ENCODE peak calls at places on chromosomes 1 and 21, in four cellular contexts. H is GM23338, G is heart right ventricle, O is H9. I is an unnamed sample.

GRCh38 chr21:46610018-46610701 is 5.3 kb upstream of the S100B start:
- DNase-seq in H (no peak), G (no peak), O (no peak), I (no peak)

GRCh38 chr1:17089496-17089895 is 29.8 kb downstream of the PADI2 start:
- DNase-seq in H (no peak), G (no peak), O (no peak), I (no peak)

GRCh38 chr21:44625756-44626155 is 1.1 kb upstream of the KRTAP10-9 start:
- DNase-seq in H (no peak), G (no peak), O (no peak), I (no peak)

GRCh38 chr1:24909388-24909898 is 20.6 kb downstream of the RUNX3 start:
- DNase-seq in H (peak; percentile 95), G (peak; percentile 55), O (peak; percentile 93), I (no peak)

GRCh38 chr1:12342261-12343003 is 112.6 kb downstream of the VPS13D start:
- DNase-seq in H (no peak), G (no peak), O (no peak), I (no peak)

GRCh38 chr1:109764561-109765482 is 1.1 kb upstream of the EPS8L3 start:
- DNase-seq in H (no peak), G (peak; percentile 9), O (no peak), I (no peak)

GRCh38 chr21:25557170-25557569 is 50.1 kb downstream of the MRPL39 start:
- DNase-seq in H (no peak), G (no peak), O (no peak), I (no peak)

GRCh38 chr1:67214420-67215174 is 48.3 kb downstream of the IL23R start:
- DNase-seq in H (peak; percentile 68), G (no peak), O (no peak), I (peak; percentile 79)

GRCh38 chr1:76511226-76511625 is 356.1 kb upstream of the ST6GALNAC5 start:
- DNase-seq in H (peak; percentile 77), G (no peak), O (peak; percentile 63), I (no peak)

GRCh38 chr1:185720633-185721272 is 13.4 kb upstream of the HMCN1 start:
- DNase-seq in H (peak; percentile 65), G (no peak), O (no peak), I (no peak)

GRCh38 chr1:88983791-88984552 is 8.5 kb downstream of the KYAT3 start:
- DNase-seq in H (peak; percentile 82), G (no peak), O (no peak), I (peak; percentile 48)

GRCh38 chr1:201399352-201400126 is 415 bp upstream of the LAD1 start:
- DNase-seq in H (peak; percentile 77), G (no peak), O (peak; percentile 74), I (no peak)

GRCh38 chr1:160993544-160993943 is 27.4 kb downstream of the F11R start:
- DNase-seq in H (no peak), G (no peak), O (no peak), I (no peak)

GRCh38 chr1:202235003-202235660 is 41.5 kb downstream of the LGR6 start:
- DNase-seq in H (no peak), G (no peak), O (no peak), I (no peak)

GRCh38 chr1:82269466-82269865 is 468.7 kb downstream of the ADGRL2 start:
- DNase-seq in H (no peak), G (no peak), O (no peak), I (no peak)

GRCh38 chr1:178536844-178537371 is 24.0 kb downstream of the TEX35 start:
- DNase-seq in H (no peak), G (peak; percentile 48), O (no peak), I (no peak)

GRCh38 chr21:31988492-31989285 is 115.9 kb downstream of the HUNK start:
- DNase-seq in H (no peak), G (no peak), O (no peak), I (no peak)

GRCh38 chr1:192959657-192960186 is 99.4 kb downstream of the UCHL5 start:
- DNase-seq in H (no peak), G (no peak), O (no peak), I (no peak)

GRCh38 chr1:160061376-160062100 is 8.4 kb downstream of the KCNJ10 start:
- DNase-seq in H (peak; percentile 77), G (no peak), O (peak; percentile 60), I (no peak)

GRCh38 chr1:17080881-17081280 is 27.0 kb upstream of the SDHB start:
- DNase-seq in H (no peak), G (no peak), O (no peak), I (no peak)

GRCh38 chr1:86714159-86714558 is 9.8 kb downstream of the SH3GLB1 start:
- DNase-seq in H (no peak), G (no peak), O (no peak), I (no peak)

GRCh38 chr1:82837261-82837660 is 1036.5 kb downstream of the ADGRL2 start:
- DNase-seq in H (no peak), G (no peak), O (no peak), I (no peak)

GRCh38 chr1:100362821-100363466 is 10.6 kb downstream of the CDC14A start:
- DNase-seq in H (peak; percentile 65), G (no peak), O (peak; percentile 58), I (peak; percentile 28)

GRCh38 chr21:27837933-27838332 is 871.0 kb upstream of the ADAMTS5 start:
- DNase-seq in H (no peak), G (no peak), O (no peak), I (no peak)

GRCh38 chr1:66478116-66478515 is 55.8 kb upstream of the SGIP1 start:
- DNase-seq in H (no peak), G (no peak), O (no peak), I (no peak)

GRCh38 chr1:244970236-244970652 is 105.9 kb upstream of the HNRNPU start:
- DNase-seq in H (peak; percentile 86), G (peak; percentile 85), O (peak; percentile 91), I (peak; percentile 76)

GRCh38 chr1:237981223-237981622 is 90.5 kb upstream of the ZP4 start:
- DNase-seq in H (no peak), G (no peak), O (no peak), I (no peak)

GRCh38 chr1:240091614-240092300 is at the start of gene FMN2:
- DNase-seq in H (peak; percentile 78), G (no peak), O (peak; percentile 75), I (peak; percentile 8)

GRCh38 chr1:16117369-16117768 is 38.5 kb downstream of the EPHA2 start:
- DNase-seq in H (no peak), G (no peak), O (no peak), I (no peak)

GRCh38 chr1:39124282-39124681 is 80.2 kb upstream of the MACF1 start:
- DNase-seq in H (no peak), G (no peak), O (no peak), I (no peak)

GRCh38 chr1:153422450-153423068 is 6.2 kb downstream of the S100A7A start:
- DNase-seq in H (peak; percentile 82), G (peak; percentile 61), O (peak; percentile 62), I (peak; percentile 78)

GRCh38 chr1:88763649-88764406 is 79.8 kb downstream of the PKN2 start:
- DNase-seq in H (no peak), G (no peak), O (no peak), I (no peak)

DNA sequence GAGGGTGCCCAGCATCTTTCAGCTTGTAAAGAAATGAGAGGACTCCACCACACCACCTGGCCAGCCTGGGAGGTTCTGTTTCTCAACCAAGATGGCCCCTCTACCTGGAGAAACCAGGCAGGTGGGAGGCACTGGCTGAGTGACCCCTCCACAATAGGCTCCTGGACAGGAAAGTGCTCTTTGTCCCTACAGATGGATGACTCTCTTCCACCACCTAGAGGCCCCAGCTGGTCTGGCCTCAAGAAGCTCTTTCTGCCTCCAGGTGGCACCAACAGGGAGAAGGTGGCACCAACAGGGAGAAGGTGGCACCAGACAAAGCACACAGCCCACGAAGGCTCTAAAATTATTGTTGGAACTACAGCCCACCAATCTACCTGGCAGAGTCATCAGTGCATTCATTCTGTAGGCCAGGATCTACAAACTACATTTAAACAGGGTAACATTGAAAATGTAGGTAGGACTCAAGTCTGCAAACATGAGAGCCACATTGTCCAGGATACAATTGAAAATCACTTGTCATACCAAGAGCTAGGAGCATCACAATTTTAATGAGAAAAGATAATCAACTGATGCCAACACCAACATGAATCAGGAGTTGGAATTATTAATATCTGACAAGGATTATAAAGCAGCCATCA is 14.4 kb downstream of the TMPRSS3 start:
- DNase-seq in H (peak; percentile 64), G (no peak), O (peak; percentile 76), I (peak; percentile 53)
- TF ChIP-seq CTCF in H (peak; percentile 84), G (no peak), O (peak; percentile 79), I (peak; percentile 70)

DNA sequence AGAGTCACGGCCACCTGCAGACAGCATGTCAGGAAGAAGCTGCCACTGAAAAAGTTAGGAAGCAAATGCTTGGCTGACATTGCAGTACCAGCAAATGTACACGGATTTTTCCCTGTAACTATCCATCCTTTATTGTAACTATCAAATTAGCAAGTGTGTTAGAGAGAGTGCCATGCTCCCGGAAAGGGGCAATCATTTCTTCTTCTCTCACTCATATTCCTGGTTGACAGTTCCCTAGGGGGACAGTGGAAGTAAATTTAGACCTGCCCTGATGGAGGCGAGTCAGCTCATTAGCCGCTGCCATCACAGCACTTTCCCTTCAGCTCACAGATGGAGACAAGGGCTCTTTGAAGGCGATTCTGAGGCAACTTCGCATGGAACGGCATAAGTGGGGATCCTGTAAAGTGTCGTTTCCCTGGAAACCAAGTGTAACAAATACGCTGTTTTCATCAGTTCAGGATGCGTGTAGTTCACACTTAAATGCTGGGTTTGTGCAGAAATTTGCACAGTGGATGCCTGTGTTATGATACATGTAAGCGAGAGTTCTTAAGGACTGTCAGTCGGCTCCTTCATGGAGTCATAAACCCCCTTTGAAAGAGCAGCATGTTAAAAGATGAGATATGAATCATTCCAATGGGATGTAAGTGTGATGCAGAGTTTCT is 114.5 kb upstream of the TMPRSS15 start:
- DNase-seq in H (no peak), G (no peak), O (no peak), I (no peak)
- TF ChIP-seq CTCF in H (no peak), G (no peak), O (no peak), I (no peak)

DNA sequence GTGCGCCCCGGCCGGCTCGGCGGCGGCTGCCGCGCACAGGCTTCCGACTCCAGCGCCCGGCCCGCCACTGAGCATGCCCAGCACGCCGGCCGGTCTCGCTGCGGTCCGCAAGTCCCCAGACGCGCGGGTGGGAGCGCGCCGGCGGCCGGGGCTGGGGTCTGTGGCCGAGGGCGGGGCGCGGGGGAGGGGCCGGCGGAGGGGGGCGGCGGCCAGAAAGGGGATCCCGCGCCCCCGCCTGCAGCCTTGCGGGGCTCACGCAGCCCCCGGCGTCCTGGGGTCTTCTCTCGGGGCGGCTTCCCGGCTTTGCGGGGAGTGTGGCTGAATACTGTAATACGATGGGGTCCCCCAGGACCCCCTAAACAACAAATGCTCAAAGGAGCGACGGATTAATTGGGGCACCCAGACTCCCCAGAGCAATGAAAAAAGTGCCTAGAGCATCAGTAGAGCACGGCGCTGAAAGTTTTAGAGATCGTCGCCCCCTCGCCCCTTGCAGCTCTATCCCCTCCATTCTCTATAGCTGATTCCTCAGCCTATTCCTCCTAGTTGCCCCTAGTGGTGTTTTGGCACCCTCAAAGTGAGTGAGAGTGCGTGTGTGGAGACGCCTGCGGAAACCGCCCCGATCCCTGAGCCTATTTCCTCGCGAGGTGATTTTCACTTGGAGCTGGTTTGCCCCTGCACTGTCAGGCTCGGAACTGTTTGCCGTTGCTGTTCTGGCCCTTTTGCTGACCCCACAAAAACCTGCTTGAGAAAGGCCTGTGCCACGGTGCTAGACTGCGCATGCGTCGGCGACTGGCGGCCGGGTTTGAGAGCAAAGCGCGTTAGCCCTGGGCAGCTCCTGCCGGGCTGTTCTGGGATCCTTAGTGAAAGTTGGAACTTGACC is at the start of gene VAV3:
- DNase-seq in H (peak; percentile 90), G (peak; percentile 84), O (peak; percentile 92), I (peak; percentile 80)
- TF ChIP-seq CTCF in H (peak; percentile 10), G (no peak), O (peak; percentile 49), I (peak; percentile 44)

DNA sequence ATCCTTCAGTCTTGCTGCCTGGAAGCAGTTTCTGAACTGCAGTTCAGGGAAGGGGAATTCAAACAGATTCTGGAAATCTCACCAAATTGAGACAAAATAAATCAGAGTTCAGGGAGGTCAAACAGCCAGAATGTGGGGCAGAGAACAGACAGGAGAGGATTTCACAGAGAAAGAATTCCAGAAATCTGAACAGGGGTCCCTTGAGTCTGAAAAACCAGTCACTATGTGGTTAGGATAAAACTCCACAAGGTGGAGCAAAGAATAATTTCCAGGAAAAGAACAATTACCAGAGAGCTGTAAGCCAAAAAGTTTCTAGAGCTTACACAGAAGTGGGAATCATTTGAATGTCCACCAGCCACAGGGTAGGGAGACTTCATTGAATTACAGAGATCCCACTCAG is 84.7 kb downstream of the URB2 start:
- DNase-seq in H (no peak), G (no peak), O (no peak), I (no peak)
- TF ChIP-seq CTCF in H (no peak), G (no peak), O (peak; percentile 38), I (no peak)

I was measured in activated CD8-positive, alpha-beta T cell treated with anti-CD3 and anti-CD28 coated beads for 36 hours.